ENCODE peak calls at places on chromosomes 2 and 18, in four cellular contexts. G is cardiac muscle cell, C is foreskin fibroblast, V is GM12878. F is an unnamed sample.

GRCh38 chr2:160752475-160753330 is 259.1 kb upstream of the RBMS1 start:
- DNase-seq in G (peak; percentile 57), C (peak; percentile 59), V (no peak), F (no peak)

GRCh38 chr18:5895886-5896740 is 791 bp upstream of the TMEM200C start:
- DNase-seq in G (no peak), C (peak; percentile 33), V (no peak), F (peak; percentile 36)

GRCh38 chr2:205694256-205694655 is 12.0 kb downstream of the NRP2 start:
- DNase-seq in G (no peak), C (no peak), V (no peak), F (no peak)

GRCh38 chr2:160308476-160308875 is 108.4 kb upstream of the ITGB6 start:
- DNase-seq in G (no peak), C (no peak), V (no peak), F (no peak)

GRCh38 chr2:101145406-101145805 is 5.8 kb downstream of the TBC1D8 start:
- DNase-seq in G (peak; percentile 72), C (peak; percentile 63), V (no peak), F (no peak)

GRCh38 chr2:239554761-239555565 is 154.1 kb upstream of the HDAC4 start:
- DNase-seq in G (no peak), C (no peak), V (no peak), F (no peak)

GRCh38 chr18:41745166-41746049 is 209.6 kb upstream of the PIK3C3 start:
- DNase-seq in G (peak; percentile 83), C (peak; percentile 57), V (no peak), F (peak; percentile 23)

GRCh38 chr2:9113262-9113661 is 93.3 kb upstream of the ASAP2 start:
- DNase-seq in G (no peak), C (no peak), V (no peak), F (no peak)

GRCh38 chr2:99698896-99699295 is 209.1 kb upstream of the REV1 start:
- DNase-seq in G (peak; percentile 27), C (no peak), V (no peak), F (no peak)

GRCh38 chr18:63970803-63971191 is 916 bp downstream of the SERPINB8 start:
- DNase-seq in G (peak; percentile 63), C (peak; percentile 69), V (no peak), F (peak; percentile 53)

GRCh38 chr2:15460112-15460620 is 101.0 kb downstream of the NBAS start:
- DNase-seq in G (no peak), C (no peak), V (no peak), F (no peak)

GRCh38 chr18:55868909-55869308 is 280.9 kb upstream of the TCF4 start:
- DNase-seq in G (no peak), C (peak; percentile 62), V (no peak), F (no peak)

GRCh38 chr2:174607989-174608865 is 10.6 kb upstream of the WIPF1 start:
- DNase-seq in G (no peak), C (no peak), V (peak; percentile 89), F (no peak)

GRCh38 chr2:145088733-145089132 is 568.8 kb upstream of the ZEB2 start:
- DNase-seq in G (no peak), C (peak; percentile 78), V (no peak), F (no peak)

GRCh38 chr2:143205106-143205764 is 76.0 kb downstream of the ARHGAP15 start:
- DNase-seq in G (peak; percentile 15), C (peak; percentile 15), V (no peak), F (no peak)

GRCh38 chr2:164745012-164745797 is 96.4 kb downstream of the COBLL1 start:
- DNase-seq in G (no peak), C (peak; percentile 25), V (no peak), F (no peak)

GRCh38 chr2:84924173-84925106 is 19.0 kb downstream of the TMSB10 start:
- DNase-seq in G (peak; percentile 68), C (peak; percentile 28), V (peak; percentile 87), F (peak; percentile 19)

GRCh38 chr2:70975237-70975636 is 3.2 kb upstream of the ANKRD53 start:
- DNase-seq in G (no peak), C (no peak), V (no peak), F (no peak)

GRCh38 chr2:177530513-177531039 is 138.0 kb downstream of the AGPS start:
- DNase-seq in G (no peak), C (no peak), V (no peak), F (no peak)

GRCh38 chr2:131556998-131557397 is 29.3 kb downstream of the CCDC74A start:
- DNase-seq in G (no peak), C (no peak), V (no peak), F (no peak)

GRCh38 chr18:50218432-50219197 is 23.7 kb upstream of the MYO5B start:
- DNase-seq in G (peak; percentile 43), C (peak; percentile 9), V (peak; percentile 21), F (no peak)

GRCh38 chr18:43571078-43571689 is 293.9 kb upstream of the SYT4 start:
- DNase-seq in G (peak; percentile 69), C (peak; percentile 67), V (no peak), F (peak; percentile 12)

GRCh38 chr2:239269173-239269865 is 131.5 kb downstream of the HDAC4 start:
- DNase-seq in G (no peak), C (no peak), V (no peak), F (no peak)

GRCh38 chr18:57447154-57447621 is 12.0 kb downstream of the ONECUT2 start:
- DNase-seq in G (peak; percentile 48), C (peak; percentile 57), V (no peak), F (no peak)

GRCh38 chr18:45775726-45776125 is 49.7 kb upstream of the SIGLEC15 start:
- DNase-seq in G (no peak), C (peak; percentile 20), V (no peak), F (no peak)
- H3K4me3 ChIP-seq in G (peak overlapping the region; percentile 5), C (peak overlapping the region; percentile 44), V (peak overlapping the region; percentile 38), F (peak overlapping the region; percentile 77)

GRCh38 chr18:75879196-75879595 is 451.7 kb upstream of the SMIM21 start:
- DNase-seq in G (no peak), C (no peak), V (no peak), F (no peak)

GRCh38 chr18:75875559-75875958 is 448.1 kb upstream of the SMIM21 start:
- DNase-seq in G (no peak), C (no peak), V (no peak), F (no peak)

GRCh38 chr18:75880266-75880665 is 452.8 kb upstream of the SMIM21 start:
- DNase-seq in G (no peak), C (no peak), V (no peak), F (no peak)

GRCh38 chr18:75869197-75869596 is 441.7 kb upstream of the SMIM21 start:
- DNase-seq in G (no peak), C (no peak), V (no peak), F (no peak)

DNA sequence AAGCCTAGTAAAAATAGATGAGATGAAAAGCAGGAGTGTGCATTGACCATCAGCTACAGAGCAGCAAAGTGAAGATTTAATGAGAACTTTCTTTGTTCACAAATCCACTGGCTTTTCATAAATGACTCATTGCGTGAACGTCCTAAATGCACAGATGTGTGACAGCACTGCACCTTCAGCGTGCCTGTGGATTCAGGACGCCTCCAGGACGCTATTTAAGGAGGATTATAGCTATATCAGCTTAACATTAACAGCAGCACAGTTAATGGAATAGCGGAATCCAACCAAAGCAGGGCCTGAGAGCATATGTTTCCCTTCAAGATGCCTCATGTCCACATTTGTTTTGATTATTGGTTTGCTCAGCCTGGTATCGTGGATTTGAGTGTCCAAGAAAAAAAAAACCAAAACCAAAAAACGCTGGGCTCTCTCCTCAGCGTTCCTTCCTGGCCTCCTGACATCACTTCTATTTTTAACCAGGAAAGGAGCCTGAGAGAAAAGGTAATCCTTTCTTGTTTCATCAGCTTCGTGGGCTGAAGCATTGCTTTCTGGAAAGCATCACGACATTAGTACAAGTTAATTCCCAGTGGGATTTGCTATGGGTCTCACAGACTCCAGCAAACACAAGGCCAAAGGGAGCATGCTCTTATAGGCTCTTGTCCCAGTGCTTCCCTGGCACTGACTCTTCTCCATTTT is 447.0 kb upstream of the SMIM21 start:
- DNase-seq in G (no peak), C (no peak), V (no peak), F (no peak)
- H3K4me3 ChIP-seq in G (no peak overlapping the region), C (no peak overlapping the region), V (no peak overlapping the region), F (no peak overlapping the region)

GRCh38 chr18:10524507-10525425 is 1.1 kb upstream of the NAPG start:
- DNase-seq in G (peak; percentile 21), C (no peak), V (no peak), F (no peak)
- H3K4me3 ChIP-seq in G (no peak overlapping the region), C (no peak overlapping the region), V (peak overlapping the region; percentile 97), F (peak overlapping the region; percentile 96)

DNA sequence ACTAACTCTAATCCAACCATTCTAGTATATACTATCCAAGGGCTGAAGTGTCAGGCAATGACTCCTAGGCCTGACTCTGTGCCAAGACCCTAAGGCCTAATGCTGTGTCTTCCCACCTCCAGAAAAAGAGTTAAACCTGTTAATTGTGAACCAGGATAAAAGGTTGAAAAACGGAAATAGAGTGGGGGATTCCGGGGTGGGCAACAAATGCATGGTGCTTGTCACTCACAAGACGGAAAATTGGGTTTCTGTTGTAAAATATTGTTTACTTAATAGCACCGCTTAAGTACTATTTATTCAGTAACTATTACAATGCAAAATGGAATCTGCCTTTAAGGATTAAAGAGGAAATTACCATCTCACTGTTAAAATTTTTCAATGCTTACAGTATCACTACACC is 3.2 kb downstream of the STK17B start:
- DNase-seq in G (no peak), C (peak; percentile 78), V (no peak), F (no peak)
- H3K4me3 ChIP-seq in G (no peak overlapping the region), C (peak overlapping the region; percentile 16), V (peak overlapping the region; percentile 98), F (peak overlapping the region; percentile 76)

GRCh38 chr2:38690499-38691420 is 24.8 kb downstream of the GALM start:
- DNase-seq in G (peak; percentile 82), C (peak; percentile 92), V (no peak), F (no peak)
- H3K4me3 ChIP-seq in G (no peak overlapping the region), C (no peak overlapping the region), V (no peak overlapping the region), F (no peak overlapping the region)

DNA sequence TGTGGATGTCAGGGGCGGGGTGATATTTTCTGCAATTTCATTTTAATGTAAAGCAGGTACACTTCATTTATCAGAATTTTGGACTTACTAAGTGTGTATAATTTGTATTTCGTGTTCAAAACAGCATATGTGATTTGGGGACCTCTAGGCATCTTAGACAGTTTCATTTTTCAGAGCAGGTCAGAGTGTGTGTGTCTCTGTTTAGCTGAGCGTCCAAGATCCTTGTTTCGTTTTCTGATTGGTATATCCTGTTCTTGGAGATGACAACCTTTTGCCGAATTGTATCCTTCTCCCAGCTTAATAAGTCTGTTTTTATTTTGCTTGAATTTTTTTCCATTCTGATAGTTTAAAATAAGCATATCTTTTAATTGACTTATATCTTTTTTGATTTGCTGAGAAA is 128.3 kb downstream of the KCNJ3 start:
- DNase-seq in G (no peak), C (no peak), V (no peak), F (no peak)
- H3K4me3 ChIP-seq in G (no peak overlapping the region), C (no peak overlapping the region), V (no peak overlapping the region), F (no peak overlapping the region)

DNA sequence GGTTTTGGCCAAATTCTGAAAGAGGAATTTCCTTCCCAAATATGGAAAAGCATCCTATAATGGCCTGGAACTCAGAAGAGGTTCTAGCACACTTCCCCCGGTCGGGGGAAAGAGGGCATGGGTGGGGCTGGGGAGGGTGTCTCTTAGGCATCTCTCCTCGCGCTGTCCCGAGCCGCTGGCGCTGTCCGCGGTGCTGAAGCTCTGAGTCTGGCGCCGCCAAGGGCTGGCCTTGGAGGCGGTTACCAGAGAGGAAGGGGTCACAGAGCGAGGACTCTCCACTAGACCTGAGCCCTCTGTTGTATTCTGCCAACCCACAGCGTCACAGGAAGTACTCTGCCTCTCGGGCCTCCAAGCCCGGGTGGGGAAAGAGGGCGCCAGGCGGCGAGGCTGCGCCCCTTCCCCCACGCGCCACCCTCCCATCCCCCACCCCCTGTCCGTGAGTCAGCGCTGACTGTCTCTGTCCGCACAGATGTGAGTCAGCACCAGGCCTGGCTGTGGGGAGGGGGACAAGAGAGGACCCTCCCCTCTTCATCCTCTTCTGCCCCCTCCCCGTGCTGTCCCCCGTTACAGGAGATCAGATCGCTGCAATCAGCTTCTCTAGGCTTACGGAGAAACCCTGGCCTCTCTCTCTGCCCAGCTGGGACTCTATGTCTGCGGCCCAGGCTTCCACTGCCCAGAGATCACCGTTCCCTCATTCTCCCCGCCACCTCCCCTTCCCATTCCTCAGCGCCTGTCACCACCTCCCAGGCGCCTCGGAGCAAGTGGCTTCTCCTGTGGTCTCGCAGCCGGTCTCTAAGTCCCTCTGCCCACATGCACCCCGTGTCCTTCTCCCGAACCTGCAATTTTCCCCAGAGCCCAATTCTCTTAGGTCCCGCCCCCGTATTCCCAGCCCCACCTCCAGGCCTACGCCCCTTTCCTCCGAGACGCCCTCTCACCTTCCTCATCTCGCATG is 783 bp downstream of the PTPRN start:
- DNase-seq in G (peak; percentile 77), C (peak; percentile 89), V (no peak), F (peak; percentile 57)
- H3K4me3 ChIP-seq in G (peak overlapping the region; percentile 7), C (peak overlapping the region; percentile 32), V (no peak overlapping the region), F (no peak overlapping the region)

F was measured in heart right ventricle.